ENCODE peak calls at places on chromosome 10, in six cellular contexts. One of them, this sample, is unnamed.
A peak's percentile ranks its signal among the peaks of the same experiment; 100 is the strongest.

GRCh38 chr10:72234560-72235095 is 18.6 kb upstream of the ASCC1 start:
- DNase-seq in B cell: no peak
- DNase-seq in GM06990: no peak
- DNase-seq in AG04449: no peak
- DNase-seq in NCI-H345: no peak
- DNase-seq in NCI-H2171 treated with DMSO at 0.1 percent for 48 hours: no peak
- DNase-seq in this sample: no peak

GRCh38 chr10:24784061-24784460 is 60.4 kb upstream of the ARHGAP21 start:
- DNase-seq in B cell: no peak
- DNase-seq in NCI-H2171 treated with DMSO at 0.1 percent for 48 hours: no peak
- DNase-seq in AG04449: no peak
- DNase-seq in GM06990: no peak
- DNase-seq in NCI-H345: no peak
- DNase-seq in this sample: no peak

GRCh38 chr10:130477360-130477759 is 341.2 kb downstream of the GLRX3 start:
- DNase-seq in GM06990: no peak
- DNase-seq in AG04449: no peak
- DNase-seq in NCI-H345: no peak
- DNase-seq in B cell: no peak
- DNase-seq in NCI-H2171 treated with DMSO at 0.1 percent for 48 hours: no peak
- DNase-seq in this sample: no peak

GRCh38 chr10:86601956-86602592 is 52.3 kb upstream of the OPN4 start:
- DNase-seq in NCI-H345: no peak
- DNase-seq in AG04449: no peak
- DNase-seq in NCI-H2171 treated with DMSO at 0.1 percent for 48 hours: no peak
- DNase-seq in GM06990: no peak
- DNase-seq in B cell: no peak
- DNase-seq in this sample: no peak

GRCh38 chr10:21517983-21518628 is 7.4 kb downstream of the SKIDA1 start:
- DNase-seq in NCI-H345: no peak
- DNase-seq in AG04449: no peak
- DNase-seq in B cell: peak; percentile 33
- DNase-seq in GM06990: no peak
- DNase-seq in NCI-H2171 treated with DMSO at 0.1 percent for 48 hours: peak; percentile 59
- DNase-seq in this sample: no peak

GRCh38 chr10:50396491-50397311 is 145.4 kb upstream of the ASAH2 start:
- DNase-seq in AG04449: no peak
- DNase-seq in B cell: no peak
- DNase-seq in GM06990: peak; percentile 36
- DNase-seq in NCI-H2171 treated with DMSO at 0.1 percent for 48 hours: no peak
- DNase-seq in NCI-H345: no peak
- DNase-seq in this sample: no peak

GRCh38 chr10:7855205-7855604 is 36.9 kb downstream of the TAF3 start:
- DNase-seq in B cell: no peak
- DNase-seq in AG04449: no peak
- DNase-seq in NCI-H2171 treated with DMSO at 0.1 percent for 48 hours: no peak
- DNase-seq in NCI-H345: no peak
- DNase-seq in GM06990: no peak
- DNase-seq in this sample: no peak

GRCh38 chr10:75532253-75532924 is 101.0 kb downstream of the LRMDA start:
- DNase-seq in NCI-H345: no peak
- DNase-seq in AG04449: no peak
- DNase-seq in NCI-H2171 treated with DMSO at 0.1 percent for 48 hours: no peak
- DNase-seq in B cell: no peak
- DNase-seq in GM06990: no peak
- DNase-seq in this sample: no peak

GRCh38 chr10:124961248-124961570 is 19.3 kb downstream of the ZRANB1 start:
- DNase-seq in GM06990: no peak
- DNase-seq in NCI-H2171 treated with DMSO at 0.1 percent for 48 hours: no peak
- DNase-seq in NCI-H345: no peak
- DNase-seq in AG04449: no peak
- DNase-seq in B cell: no peak
- DNase-seq in this sample: no peak

GRCh38 chr10:123284022-123284421 is 129.8 kb downstream of the BUB3 start:
- DNase-seq in AG04449: no peak
- DNase-seq in NCI-H2171 treated with DMSO at 0.1 percent for 48 hours: no peak
- DNase-seq in B cell: no peak
- DNase-seq in GM06990: no peak
- DNase-seq in NCI-H345: no peak
- DNase-seq in this sample: no peak

GRCh38 chr10:13346280-13346819 is 1.7 kb downstream of the SEPHS1 start:
- DNase-seq in NCI-H2171 treated with DMSO at 0.1 percent for 48 hours: no peak
- DNase-seq in B cell: no peak
- DNase-seq in AG04449: no peak
- DNase-seq in NCI-H345: no peak
- DNase-seq in GM06990: no peak
- DNase-seq in this sample: no peak

This sample was measured in NCI-H510A.